ENCODE peak calls at places on chromosome 7, in five cellular contexts. One of them, this sample, is unnamed.

GRCh38 chr7:128890306-128891109 is 20.0 kb downstream of the KCP start:
- DNase-seq in epithelial cell of esophagus: no peak
- DNase-seq in H7: peak
- DNase-seq in kidney glomerular epithelial cell: no peak
- DNase-seq in ACHN: no peak
- DNase-seq in this sample: peak

GRCh38 chr7:74178632-74179031 is 4.5 kb downstream of the EIF4H start:
- DNase-seq in ACHN: no peak
- DNase-seq in kidney glomerular epithelial cell: peak
- DNase-seq in epithelial cell of esophagus: peak
- DNase-seq in H7: no peak
- DNase-seq in this sample: no peak

GRCh38 chr7:47795631-47796030 is 152.6 kb downstream of the PKD1L1 start:
- DNase-seq in epithelial cell of esophagus: no peak
- DNase-seq in ACHN: no peak
- DNase-seq in kidney glomerular epithelial cell: peak
- DNase-seq in H7: no peak
- DNase-seq in this sample: no peak

GRCh38 chr7:137754076-137754851 is 92.5 kb downstream of the DGKI start:
- DNase-seq in epithelial cell of esophagus: no peak
- DNase-seq in kidney glomerular epithelial cell: peak
- DNase-seq in ACHN: no peak
- DNase-seq in H7: no peak
- DNase-seq in this sample: no peak

GRCh38 chr7:2526659-2527504 is 7.3 kb downstream of the LFNG start:
- DNase-seq in kidney glomerular epithelial cell: no peak
- DNase-seq in ACHN: no peak
- DNase-seq in H7: no peak
- DNase-seq in epithelial cell of esophagus: no peak
- DNase-seq in this sample: no peak

GRCh38 chr7:120160166-120160565 is 112.8 kb upstream of the KCND2 start:
- DNase-seq in H7: no peak
- DNase-seq in kidney glomerular epithelial cell: no peak
- DNase-seq in ACHN: no peak
- DNase-seq in epithelial cell of esophagus: no peak
- DNase-seq in this sample: no peak

GRCh38 chr7:128035712-128036111 is 4.5 kb upstream of the LRRC4 start:
- DNase-seq in kidney glomerular epithelial cell: no peak
- DNase-seq in H7: peak
- DNase-seq in ACHN: peak
- DNase-seq in epithelial cell of esophagus: no peak
- DNase-seq in this sample: peak

GRCh38 chr7:91949221-91950009 is 8.8 kb downstream of the AKAP9 start:
- DNase-seq in H7: no peak
- DNase-seq in epithelial cell of esophagus: peak
- DNase-seq in ACHN: no peak
- DNase-seq in kidney glomerular epithelial cell: no peak
- DNase-seq in this sample: peak

GRCh38 chr7:80640841-80641240 is 2.4 kb downstream of the CD36 start:
- DNase-seq in epithelial cell of esophagus: peak
- DNase-seq in H7: no peak
- DNase-seq in kidney glomerular epithelial cell: peak
- DNase-seq in ACHN: peak
- DNase-seq in this sample: peak

GRCh38 chr7:149733554-149734513 is 39.6 kb downstream of the ZNF467 start:
- DNase-seq in kidney glomerular epithelial cell: no peak
- DNase-seq in H7: no peak
- DNase-seq in epithelial cell of esophagus: no peak
- DNase-seq in ACHN: no peak
- DNase-seq in this sample: no peak

GRCh38 chr7:28804990-28805389 is 153.1 kb downstream of the TRIL start:
- DNase-seq in ACHN: peak
- DNase-seq in H7: no peak
- DNase-seq in epithelial cell of esophagus: peak
- DNase-seq in kidney glomerular epithelial cell: no peak
- DNase-seq in this sample: peak

GRCh38 chr7:130356121-130356759 is 11.6 kb downstream of the CPA5 start:
- DNase-seq in H7: peak
- DNase-seq in kidney glomerular epithelial cell: peak
- DNase-seq in epithelial cell of esophagus: peak
- DNase-seq in ACHN: peak
- DNase-seq in this sample: peak

GRCh38 chr7:120089968-120090367 is 183.0 kb upstream of the KCND2 start:
- DNase-seq in epithelial cell of esophagus: peak
- DNase-seq in kidney glomerular epithelial cell: no peak
- DNase-seq in ACHN: no peak
- DNase-seq in H7: no peak
- DNase-seq in this sample: peak

GRCh38 chr7:156123362-156123761 is 311.1 kb upstream of the SHH start:
- DNase-seq in ACHN: no peak
- DNase-seq in kidney glomerular epithelial cell: no peak
- DNase-seq in H7: no peak
- DNase-seq in epithelial cell of esophagus: no peak
- DNase-seq in this sample: no peak

GRCh38 chr7:77866791-77867190 is 68.2 kb downstream of the PHTF2 start:
- DNase-seq in H7: no peak
- DNase-seq in epithelial cell of esophagus: peak
- DNase-seq in kidney glomerular epithelial cell: peak
- DNase-seq in ACHN: peak
- DNase-seq in this sample: peak

GRCh38 chr7:24299192-24299591 is 15.2 kb downstream of the NPY start:
- DNase-seq in H7: no peak
- DNase-seq in kidney glomerular epithelial cell: no peak
- DNase-seq in ACHN: no peak
- DNase-seq in epithelial cell of esophagus: no peak
- DNase-seq in this sample: no peak

GRCh38 chr7:17546206-17546998 is 247.9 kb downstream of the AHR start:
- DNase-seq in H7: no peak
- DNase-seq in epithelial cell of esophagus: peak
- DNase-seq in ACHN: no peak
- DNase-seq in kidney glomerular epithelial cell: no peak
- DNase-seq in this sample: peak

GRCh38 chr7:44149571-44150465 is 8.7 kb upstream of the MYL7 start:
- DNase-seq in ACHN: no peak
- DNase-seq in kidney glomerular epithelial cell: no peak
- DNase-seq in epithelial cell of esophagus: no peak
- DNase-seq in H7: peak
- DNase-seq in this sample: no peak

GRCh38 chr7:110718514-110719205 is 372.3 kb upstream of the LRRN3 start:
- DNase-seq in kidney glomerular epithelial cell: no peak
- DNase-seq in H7: peak
- DNase-seq in ACHN: no peak
- DNase-seq in epithelial cell of esophagus: no peak
- DNase-seq in this sample: no peak

This sample was measured in PC-3.